ENCODE peak calls at places on chromosomes 12 and 14, in seven cellular contexts. I is AG04450, X is pancreas, V is A549, B is PC-3, L is NT2/D1, O is uterus. A is an unnamed sample. For H3K9me3, the result is how much of the 10 kb centered on the place peaks cover.

GRCh38 chr14:27077181-27077738 is 479.4 kb upstream of the NOVA1 start:
- DNase-seq in V (no peak), B (no peak), O (no peak), L (no peak), I (no peak), X (no peak), A (no peak)

GRCh38 chr12:112309797-112310196 is 72.4 kb downstream of the HECTD4 start:
- DNase-seq in X (no peak), L (no peak), O (no peak), I (no peak), B (no peak), V (no peak), A (peak)

GRCh38 chr12:125185311-125185739 is 120.1 kb downstream of the AACS start:
- DNase-seq in X (no peak), I (no peak), L (no peak), V (no peak), B (no peak), O (no peak), A (no peak)

GRCh38 chr14:23793532-23793931 is 157.4 kb downstream of the DHRS2 start:
- DNase-seq in X (peak), B (no peak), L (no peak), I (no peak), V (no peak), O (no peak), A (no peak)

GRCh38 chr12:26701604-26702215 is 131.3 kb downstream of the ITPR2 start:
- DNase-seq in L (peak), I (no peak), B (peak), X (no peak), O (no peak), V (peak), A (peak)

GRCh38 chr14:23177181-23177580 is 6.3 kb downstream of the SLC7A8 start:
- DNase-seq in O (no peak), L (no peak), X (no peak), I (no peak), V (no peak), B (peak), A (no peak)

GRCh38 chr14:72745991-72746980 is 147.6 kb downstream of the DPF3 start:
- DNase-seq in B (peak), V (no peak), X (no peak), O (no peak), I (peak), L (no peak), A (peak)

GRCh38 chr14:52876311-52876710 is 74.5 kb downstream of the FERMT2 start:
- DNase-seq in X (no peak), O (no peak), B (no peak), L (no peak), I (no peak), V (no peak), A (peak)

GRCh38 chr14:35879654-35880249 is 53.6 kb downstream of the BRMS1L start:
- DNase-seq in I (no peak), O (no peak), B (peak), X (no peak), L (no peak), V (peak), A (peak)

GRCh38 chr14:73344304-73344703 is 107.0 kb downstream of the PAPLN start:
- DNase-seq in B (no peak), O (no peak), L (no peak), X (no peak), V (no peak), I (no peak), A (no peak)

GRCh38 chr12:91001306-91001705 is 3.5 kb downstream of the EPYC start:
- DNase-seq in X (no peak), L (no peak), O (no peak), V (no peak), B (no peak), I (no peak), A (peak)

GRCh38 chr12:28550757-28551381 is 360.6 kb downstream of the CCDC91 start:
- DNase-seq in O (no peak), L (no peak), V (peak), X (no peak), I (peak), B (peak), A (peak)

GRCh38 chr14:67221982-67222328 is 19.3 kb upstream of the PALS1 start:
- DNase-seq in V (no peak), O (no peak), X (no peak), B (no peak), I (no peak), L (no peak), A (no peak)

GRCh38 chr14:103109789-103110415 is 13.4 kb upstream of the TNFAIP2 start:
- DNase-seq in B (peak), V (no peak), I (peak), L (no peak), O (peak), X (peak), A (no peak)

GRCh38 chr14:102778616-102779351 is 1.5 kb downstream of the TRAF3 start:
- DNase-seq in V (no peak), O (no peak), B (no peak), I (no peak), X (no peak), L (no peak), A (peak)

GRCh38 chr12:100718212-100718611 is 76.4 kb upstream of the ANO4 start:
- DNase-seq in B (no peak), I (no peak), O (no peak), L (no peak), X (no peak), V (no peak), A (peak)

GRCh38 chr12:118503476-118503875 is 127.1 kb downstream of the SUDS3 start:
- DNase-seq in I (no peak), X (no peak), B (no peak), O (no peak), V (no peak), L (no peak), A (no peak)

GRCh38 chr14:102654298-102654697 is 61.8 kb downstream of the RCOR1 start:
- DNase-seq in X (no peak), V (no peak), O (no peak), B (peak), I (no peak), L (no peak), A (no peak)

GRCh38 chr12:69779928-69780327 is 41.3 kb downstream of the RAB3IP start:
- DNase-seq in L (peak), O (no peak), X (no peak), V (peak), B (peak), I (no peak), A (peak)

GRCh38 chr14:23153891-23154796 is 29.3 kb downstream of the SLC7A8 start:
- DNase-seq in O (peak), I (no peak), V (no peak), B (no peak), L (no peak), X (peak), A (peak)

GRCh38 chr12:107359382-107359781 is 266.0 kb upstream of the CRY1 start:
- DNase-seq in O (no peak), B (peak), L (no peak), V (no peak), X (no peak), I (peak), A (peak)

GRCh38 chr12:42486407-42486806 is 103.1 kb downstream of the PRICKLE1 start:
- DNase-seq in X (no peak), L (no peak), O (no peak), I (no peak), B (no peak), V (no peak), A (no peak)

GRCh38 chr12:27607611-27608010 is 83.6 kb downstream of the PPFIBP1 start:
- DNase-seq in I (no peak), L (no peak), B (no peak), V (no peak), X (no peak), O (no peak), A (no peak)

GRCh38 chr12:57152408-57153038 is 5.1 kb upstream of the LRP1-AS start:
- DNase-seq in I (no peak), L (no peak), V (no peak), X (no peak), B (no peak), O (peak), A (peak)

GRCh38 chr12:20234474-20234873 is 133.9 kb upstream of the PDE3A start:
- DNase-seq in L (no peak), X (no peak), I (no peak), B (no peak), V (no peak), O (no peak), A (no peak)

GRCh38 chr14:105026033-105026785 is 5.3 kb upstream of the CDCA4 start:
- DNase-seq in B (peak), O (no peak), L (no peak), I (no peak), V (no peak), X (no peak), A (no peak)

GRCh38 chr14:101781240-101782061 is 19.9 kb downstream of the PPP2R5C start:
- DNase-seq in L (no peak), I (no peak), V (no peak), O (no peak), B (no peak), X (no peak), A (peak)

GRCh38 chr14:80316426-80316825 is 105.1 kb upstream of the DIO2 start:
- DNase-seq in X (no peak), B (no peak), L (no peak), V (no peak), O (no peak), I (no peak), A (peak)

GRCh38 chr14:106055257-106055656 is 528.9 kb downstream of the TMEM121 start:
- DNase-seq in V (no peak), B (no peak), L (no peak), I (no peak), X (no peak), O (no peak), A (no peak)
- H3K9me3 ChIP-seq in V (under half), B (under half), L (under half), I (under half), X (under half), O (under half), A (under half)

GRCh38 chr14:55416866-55417265 is 5.2 kb upstream of the ATG14 start:
- DNase-seq in O (no peak), I (no peak), V (no peak), X (no peak), L (no peak), B (peak), A (peak)
- H3K9me3 ChIP-seq in O (under half), I (under half), V (under half), X (under half), L (under half), B (under half), A (under half)

GRCh38 chr14:76761849-76762616 is 765 bp downstream of the VASH1 start:
- DNase-seq in I (no peak), V (no peak), B (no peak), X (no peak), L (no peak), O (no peak), A (no peak)
- H3K9me3 ChIP-seq in I (under half), V (under half), B (under half), X (under half), L (under half), O (under half), A (under half)

GRCh38 chr12:126616441-126616840 is 1551.2 kb downstream of the AACS start:
- DNase-seq in O (no peak), I (no peak), X (no peak), V (no peak), L (no peak), B (no peak), A (no peak)
- H3K9me3 ChIP-seq in O (under half), I (under half), X (under half), V (under half), L (under half), B (under half), A (under half)

DNA sequence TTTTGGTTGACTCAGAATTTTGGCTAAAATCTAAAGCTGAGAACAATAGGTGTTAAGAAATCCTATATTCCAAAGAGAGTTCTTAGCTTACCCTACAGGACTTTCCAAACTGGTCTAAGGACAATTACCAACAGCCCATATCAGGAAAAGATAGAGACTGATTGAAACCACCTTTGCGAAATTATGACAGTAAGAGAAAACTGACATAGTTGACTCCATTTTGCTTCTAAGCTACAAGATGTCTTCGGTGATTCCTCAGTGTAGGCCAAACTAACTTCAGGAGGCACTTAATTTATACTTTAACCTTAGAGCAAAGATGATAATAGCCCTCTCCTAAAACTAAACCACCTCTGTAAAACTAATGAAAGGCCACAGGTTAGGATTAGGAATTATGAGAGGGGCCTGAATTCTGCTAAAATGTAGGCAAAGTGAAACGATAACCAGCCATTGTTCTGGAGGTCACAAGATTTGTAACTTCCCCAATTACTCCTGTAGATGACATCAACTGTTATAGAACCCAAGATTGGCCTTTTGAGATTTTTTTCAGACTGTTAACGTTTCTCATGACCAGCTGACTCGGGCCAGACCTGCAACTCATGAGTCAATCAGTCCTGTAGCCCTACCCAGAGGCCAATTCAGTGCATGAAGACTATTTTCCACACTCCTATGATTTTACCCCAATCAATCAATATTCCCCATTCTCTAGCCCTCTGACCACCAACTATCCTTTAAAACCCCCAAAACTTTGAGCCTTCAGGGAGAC is 43.0 kb downstream of the KLRG1 start:
- DNase-seq in B (no peak), O (no peak), X (no peak), I (no peak), L (no peak), V (no peak), A (no peak)
- H3K9me3 ChIP-seq in B (under half), O (under half), X (under half), I (under half), L (under half), V (under half), A (under half)

GRCh38 chr14:99300190-99300589 is 28.2 kb upstream of the BCL11B start:
- DNase-seq in O (no peak), I (no peak), X (no peak), B (no peak), V (no peak), L (peak), A (no peak)
- H3K9me3 ChIP-seq in O (under half), I (under half), X (under half), B (under half), V (under half), L (under half), A (under half)

DNA sequence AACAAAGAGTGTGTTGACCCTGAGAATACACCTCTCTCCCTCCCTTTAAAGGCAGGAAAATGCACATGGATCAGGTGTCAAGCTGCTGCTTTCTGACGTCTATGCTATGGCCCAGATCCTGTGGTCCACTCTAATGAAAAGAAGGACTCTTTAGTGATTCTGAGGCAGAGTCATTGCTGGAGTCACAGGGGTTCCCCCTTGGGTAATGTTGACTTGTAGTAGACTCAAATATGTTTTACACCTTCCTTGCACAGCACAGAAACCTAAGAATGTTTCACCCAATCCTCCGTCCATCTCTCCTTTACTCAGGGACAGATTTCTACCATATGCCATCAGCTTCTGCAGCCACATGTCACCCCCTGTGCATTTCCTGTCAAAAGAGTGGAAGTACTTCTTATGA is 525.4 kb downstream of the TMEM121 start:
- DNase-seq in I (no peak), X (no peak), O (no peak), L (no peak), B (no peak), V (no peak), A (no peak)
- H3K9me3 ChIP-seq in I (under half), X (under half), O (under half), L (under half), B (under half), V (under half), A (under half)

DNA sequence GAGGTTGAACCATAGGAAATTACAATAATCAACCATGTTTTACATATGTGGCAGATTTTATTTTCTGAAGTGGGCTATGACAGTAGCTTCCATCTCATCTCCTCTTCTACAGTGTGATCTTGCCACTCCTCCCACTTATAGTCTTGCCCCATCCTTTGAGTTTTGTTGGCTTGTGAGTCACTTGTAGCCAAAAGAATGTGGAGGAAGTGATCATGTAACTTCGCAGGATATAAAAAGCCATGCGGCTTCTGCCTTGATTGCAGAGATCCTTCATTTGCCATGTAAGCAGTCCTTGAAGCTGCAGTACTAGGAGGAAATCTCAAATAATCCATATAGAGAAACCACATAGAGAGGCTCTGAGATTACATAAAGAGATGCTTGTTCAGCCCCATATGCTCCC is 13.7 kb upstream of the ZNF84 start:
- DNase-seq in I (no peak), B (peak), O (no peak), L (no peak), X (no peak), V (no peak), A (no peak)
- H3K9me3 ChIP-seq in I (under half), B (under half), O (under half), L (under half), X (under half), V (half or more), A (half or more)